ENCODE peak calls at places on chromosomes 1 and 21, in six cellular contexts. R, I, Q, F, V and B are unnamed samples. For H3K4me1 and H3K27me3, the result is how much of the 10 kb centered on the place peaks cover.

GRCh38 chr1:19932866-19933265 is 9.4 kb upstream of the PLA2G2E start:
- DNase-seq in R (no peak), I (no peak), Q (no peak), F (no peak), V (no peak), B (no peak)

GRCh38 chr1:149962736-149963135 is 26.1 kb upstream of the MTMR11 start:
- DNase-seq in R (no peak), I (no peak), Q (no peak), F (no peak), V (no peak), B (no peak)

GRCh38 chr1:7043232-7043549 is 257.9 kb downstream of the CAMTA1 start:
- DNase-seq in R (no peak), I (no peak), Q (no peak), F (no peak), V (no peak), B (no peak)

GRCh38 chr1:77832889-77833288 is 53.4 kb downstream of the MIGA1 start:
- DNase-seq in R (no peak), I (no peak), Q (no peak), F (no peak), V (no peak), B (no peak)

GRCh38 chr21:43618940-43619339 is 40.3 kb downstream of the HSF2BP start:
- DNase-seq in R (no peak), I (no peak), Q (no peak), F (no peak), V (no peak), B (peak)

GRCh38 chr1:198535631-198536030 is 4.8 kb downstream of the ATP6V1G3 start:
- DNase-seq in R (no peak), I (no peak), Q (no peak), F (no peak), V (no peak), B (no peak)

GRCh38 chr1:11650331-11650991 is 3.8 kb downstream of the FBXO2 start:
- DNase-seq in R (peak), I (peak), Q (peak), F (peak), V (peak), B (peak)

GRCh38 chr1:59142663-59143487 is 154.0 kb upstream of the FGGY start:
- DNase-seq in R (no peak), I (peak), Q (no peak), F (no peak), V (no peak), B (peak)

GRCh38 chr1:22268327-22268726 is 125.4 kb upstream of the WNT4 start:
- DNase-seq in R (no peak), I (no peak), Q (no peak), F (no peak), V (no peak), B (no peak)

GRCh38 chr1:205917466-205918248 is 25.6 kb downstream of the SLC26A9 start:
- DNase-seq in R (no peak), I (no peak), Q (peak), F (peak), V (peak), B (no peak)
- H3K4me1 ChIP-seq in R (under half), I (half or more), Q (under half), F (under half), V (half or more), B (under half)

DNA sequence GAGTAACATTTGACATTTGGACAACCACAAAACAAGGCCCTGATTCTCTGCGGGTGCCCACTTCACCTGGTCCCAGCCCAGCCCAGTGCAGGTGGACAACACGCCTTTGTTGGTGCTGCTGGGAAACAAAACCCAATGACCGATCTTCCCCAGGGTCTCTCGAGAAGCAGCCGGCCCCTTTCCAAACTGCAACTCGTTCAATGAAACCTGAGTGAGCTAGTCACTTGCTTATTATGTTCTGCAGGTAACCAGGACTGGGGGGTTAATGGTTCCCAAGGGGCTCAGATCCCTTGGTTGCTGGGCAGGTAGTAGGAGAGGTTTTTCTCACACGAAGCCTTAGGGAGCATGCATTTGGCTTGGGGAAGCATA is 42.9 kb downstream of the ABCG1 start:
- DNase-seq in R (no peak), I (no peak), Q (no peak), F (no peak), V (no peak), B (no peak)
- H3K27me3 ChIP-seq in R (under half), I (under half), Q (under half), F (under half), V (under half), B (under half)

DNA sequence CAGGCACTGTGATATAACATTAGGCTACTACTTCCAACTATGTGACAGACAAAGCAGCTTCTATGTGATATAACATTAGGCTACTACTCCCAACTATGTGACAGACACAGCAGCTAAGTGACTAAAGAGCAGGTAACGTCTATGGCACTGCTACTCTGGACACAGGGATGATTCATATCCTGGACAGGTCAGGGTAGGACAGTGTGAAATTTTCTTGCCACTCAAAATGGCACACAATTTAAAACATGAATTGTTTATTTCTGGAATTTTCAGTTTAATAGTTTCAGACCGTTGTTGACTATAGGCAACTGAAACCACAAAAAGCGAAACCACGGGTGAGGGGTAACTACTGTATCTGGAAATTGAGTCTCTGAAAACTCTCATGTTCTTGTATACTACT is 5.1 kb downstream of the DTL start:
- DNase-seq in R (no peak), I (no peak), Q (no peak), F (no peak), V (no peak), B (no peak)
- H3K4me3 ChIP-seq in R (no peak), I (no peak), Q (no peak), F (no peak), V (no peak), B (no peak)

GRCh38 chr1:57019240-57019805 is 53.5 kb upstream of the C8B start:
- DNase-seq in R (no peak), I (no peak), Q (no peak), F (no peak), V (no peak), B (peak)
- H3K4me1 ChIP-seq in R (under half), I (under half), Q (under half), F (under half), V (under half), B (under half)

GRCh38 chr1:165353731-165354671 is 2.5 kb downstream of the LMX1A start:
- DNase-seq in R (no peak), I (no peak), Q (peak), F (no peak), V (no peak), B (peak)

GRCh38 chr1:165352109-165352441 is 4.4 kb downstream of the LMX1A start:
- DNase-seq in R (no peak), I (no peak), Q (no peak), F (no peak), V (no peak), B (peak)

GRCh38 chr1:165354739-165355138 is 1.8 kb downstream of the LMX1A start:
- DNase-seq in R (no peak), I (no peak), Q (no peak), F (no peak), V (no peak), B (no peak)

GRCh38 chr1:165350861-165351260 is 5.7 kb downstream of the LMX1A start:
- DNase-seq in R (no peak), I (no peak), Q (no peak), F (no peak), V (no peak), B (no peak)

GRCh38 chr1:165352442-165353293 is 3.8 kb downstream of the LMX1A start:
- DNase-seq in R (no peak), I (no peak), Q (peak), F (no peak), V (no peak), B (peak)
- H3K27me3 ChIP-seq in R (under half), I (half or more), Q (half or more), F (half or more), V (under half), B (under half)

GRCh38 chr21:44919111-44919912 is 1.4 kb downstream of the ITGB2 start:
- DNase-seq in R (no peak), I (no peak), Q (no peak), F (no peak), V (no peak), B (no peak)
- H3K4me3 ChIP-seq in R (no peak), I (peak), Q (peak), F (peak), V (no peak), B (peak)

GRCh38 chr1:24090736-24091135 is 21.2 kb downstream of the MYOM3 start:
- DNase-seq in R (no peak), I (no peak), Q (no peak), F (no peak), V (no peak), B (no peak)
- H3K4me1 ChIP-seq in R (under half), I (under half), Q (under half), F (under half), V (under half), B (under half)

GRCh38 chr1:242523282-242523967 is 1.1 kb downstream of the PLD5 start:
- DNase-seq in R (no peak), I (no peak), Q (no peak), F (no peak), V (no peak), B (no peak)
- H3K27me3 ChIP-seq in R (under half), I (under half), Q (under half), F (under half), V (under half), B (under half)

DNA sequence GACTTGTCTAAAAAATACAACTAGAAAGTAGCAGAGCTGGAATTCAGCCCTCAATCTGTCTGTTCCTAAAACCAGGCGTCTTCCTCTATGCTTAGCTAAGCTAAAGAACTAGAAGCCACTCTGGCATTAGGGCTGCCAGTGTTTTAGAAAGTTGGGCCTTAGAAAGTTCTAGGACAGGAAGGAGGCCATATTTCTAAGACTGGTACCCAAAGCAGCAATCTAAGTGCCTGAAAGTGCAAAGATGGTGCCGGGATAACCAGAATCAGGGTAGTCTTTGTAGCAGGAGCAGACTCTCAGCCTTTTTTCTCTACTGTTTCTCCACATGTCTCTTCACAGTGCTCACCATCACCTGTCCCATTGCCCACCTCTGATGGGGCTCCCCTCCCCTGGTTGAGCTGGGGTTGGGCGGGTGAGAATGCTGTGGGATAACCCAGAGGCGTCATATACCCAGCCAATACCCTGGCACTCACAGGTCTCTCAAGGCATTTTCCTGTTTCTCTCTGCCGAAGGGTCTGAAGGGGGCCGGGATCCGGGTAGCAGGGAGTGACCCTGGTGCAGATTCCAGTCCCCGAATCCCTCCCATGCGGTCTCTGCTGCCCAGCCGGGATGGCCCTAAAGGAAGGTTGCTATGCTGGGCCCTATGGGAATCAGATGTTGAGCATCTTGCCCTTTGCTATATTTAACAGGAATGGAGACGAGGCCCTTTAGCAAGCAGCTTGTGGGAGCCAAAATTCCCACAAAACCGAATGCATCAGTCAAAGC is 1.1 kb upstream of the RCSD1 start:
- DNase-seq in R (no peak), I (no peak), Q (no peak), F (no peak), V (no peak), B (no peak)
- H3K4me3 ChIP-seq in R (no peak), I (peak), Q (peak), F (no peak), V (no peak), B (peak)

DNA sequence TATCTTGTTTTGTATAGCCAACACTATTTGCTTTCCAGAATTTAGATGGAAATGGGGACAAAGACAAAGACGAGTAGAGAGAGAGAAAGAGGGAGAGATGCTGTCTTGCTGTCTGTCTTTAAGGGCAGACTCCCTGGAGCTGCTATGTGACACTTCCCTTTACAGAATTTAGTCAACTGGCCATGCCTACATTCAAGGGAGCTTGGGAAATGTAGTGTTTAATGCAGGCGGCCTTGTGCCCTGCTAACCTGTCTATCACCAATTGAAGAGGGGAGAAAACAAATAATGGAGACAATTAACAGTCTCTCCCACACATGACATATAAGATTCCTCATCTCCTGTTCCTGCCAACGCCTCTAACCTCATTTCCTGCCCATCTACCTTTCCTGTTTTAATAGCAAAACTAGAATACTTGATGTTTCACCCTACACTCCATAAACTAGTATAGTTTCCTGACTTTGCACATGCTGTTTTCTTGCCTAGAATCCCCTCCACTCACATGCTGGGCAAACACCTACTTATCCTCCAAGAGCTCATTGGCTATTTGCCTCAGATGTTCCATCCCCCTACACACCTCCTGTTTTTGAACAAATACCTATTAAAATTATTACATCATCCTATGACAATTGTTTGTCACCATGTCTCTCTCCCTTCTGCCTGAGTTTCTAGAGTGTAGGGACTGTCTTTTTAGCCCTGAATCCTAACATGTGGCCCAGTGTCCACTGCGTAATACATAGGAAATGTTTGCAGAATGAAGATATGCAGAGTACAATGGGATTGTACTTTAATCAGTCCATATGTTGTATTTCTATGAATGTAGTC is 117.2 kb downstream of the SLC25A24 start:
- DNase-seq in R (no peak), I (no peak), Q (no peak), F (no peak), V (no peak), B (no peak)
- H3K4me1 ChIP-seq in R (under half), I (under half), Q (under half), F (under half), V (under half), B (under half)